ENCODE peak calls at places on chromosomes 12 and 14, in five cellular contexts. X, F, Y, L and O are unnamed samples.

GRCh38 chr14:85565862-85566296 is 35.9 kb downstream of the FLRT2 start:
- DNase-seq in L (no peak), F (no peak), Y (peak; percentile 55), X (no peak), O (peak; percentile 24)

GRCh38 chr14:63972323-63972932 is 119.6 kb downstream of the SYNE2 start:
- DNase-seq in F (no peak), Y (no peak), L (no peak), X (no peak), O (no peak)

GRCh38 chr14:103259801-103260628 is 74.0 kb upstream of the EIF5 start:
- DNase-seq in X (no peak), F (no peak), Y (no peak), L (peak; percentile 62), O (no peak)

GRCh38 chr14:101193845-101194355 is 290.4 kb upstream of the RTL1 start:
- DNase-seq in Y (no peak), F (no peak), X (no peak), L (no peak), O (no peak)

GRCh38 chr12:613996-614726 is 49.1 kb downstream of the NINJ2 start:
- DNase-seq in X (peak; percentile 67), L (no peak), F (no peak), Y (no peak), O (peak; percentile 10)

GRCh38 chr14:100221419-100222218 is 17.3 kb upstream of the YY1 start:
- DNase-seq in X (peak; percentile 82), Y (peak; percentile 25), F (peak; percentile 49), L (no peak), O (peak; percentile 55)

GRCh38 chr12:96208346-96208745 is 14.2 kb downstream of the ELK3 start:
- DNase-seq in X (no peak), L (no peak), Y (peak; percentile 83), F (no peak), O (peak; percentile 81)

GRCh38 chr12:121170581-121171260 is 38.0 kb downstream of the P2RX7 start:
- DNase-seq in L (no peak), F (no peak), X (no peak), Y (no peak), O (no peak)

GRCh38 chr14:54192610-54193009 is 204.2 kb upstream of the CDKN3 start:
- DNase-seq in F (no peak), Y (no peak), X (no peak), L (no peak), O (no peak)

GRCh38 chr12:111635524-111635923 is 36.4 kb upstream of the ATXN2 start:
- DNase-seq in F (no peak), L (no peak), Y (no peak), X (no peak), O (no peak)

GRCh38 chr12:95143784-95144205 is 70.4 kb upstream of the NR2C1 start:
- DNase-seq in Y (no peak), F (no peak), X (no peak), L (no peak), O (peak; percentile 8)

GRCh38 chr12:12992418-12993175 is 7.5 kb downstream of the HEBP1 start:
- DNase-seq in Y (peak; percentile 68), L (no peak), X (no peak), F (no peak), O (peak; percentile 68)

GRCh38 chr14:23321572-23322547 is 603 bp downstream of the PABPN1 start:
- DNase-seq in Y (peak; percentile 66), L (no peak), F (peak; percentile 38), X (peak; percentile 76), O (peak; percentile 58)

GRCh38 chr14:103444837-103445524 is 59.8 kb downstream of the MARK3 start:
- DNase-seq in F (no peak), L (no peak), X (no peak), Y (no peak), O (no peak)

GRCh38 chr14:105118646-105119409 is 49.7 kb downstream of the JAG2 start:
- DNase-seq in F (no peak), L (no peak), X (no peak), Y (no peak), O (no peak)

GRCh38 chr14:67331368-67332125 is 28.1 kb downstream of the ATP6V1D start:
- DNase-seq in L (no peak), F (no peak), Y (peak; percentile 27), X (no peak), O (peak; percentile 14)

GRCh38 chr14:65502676-65503124 is 90.2 kb downstream of the FUT8 start:
- DNase-seq in X (no peak), L (no peak), F (no peak), Y (peak; percentile 57), O (peak; percentile 23)

GRCh38 chr12:125403145-125403789 is 338.0 kb downstream of the AACS start:
- DNase-seq in L (no peak), Y (no peak), X (no peak), F (no peak), O (peak; percentile 12)

GRCh38 chr12:96193725-96194571 is at the start of gene ELK3:
- DNase-seq in F (no peak), L (no peak), Y (peak; percentile 48), X (peak; percentile 67), O (peak; percentile 74)

GRCh38 chr12:27179399-27180214 is 64.5 kb upstream of the STK38L start:
- DNase-seq in L (no peak), F (no peak), Y (peak; percentile 85), X (no peak), O (peak; percentile 81)

GRCh38 chr12:50112456-50113218 is 601 bp downstream of the COX14 start:
- DNase-seq in Y (peak; percentile 27), F (peak; percentile 24), X (no peak), L (no peak), O (peak; percentile 55)

GRCh38 chr12:80189241-80189640 is 89.9 kb downstream of the OTOGL start:
- DNase-seq in F (no peak), Y (peak; percentile 84), L (no peak), X (no peak), O (peak; percentile 51)

GRCh38 chr12:84508325-84508861 is 404.2 kb downstream of the SLC6A15 start:
- DNase-seq in X (no peak), L (no peak), F (no peak), Y (peak; percentile 80), O (peak; percentile 84)

GRCh38 chr12:124387510-124387855 is 92.6 kb downstream of the RFLNA start:
- DNase-seq in L (no peak), Y (no peak), X (no peak), F (no peak), O (no peak)

GRCh38 chr12:71691504-71692129 is 5.7 kb downstream of the TMEM19 start:
- DNase-seq in Y (no peak), X (no peak), F (no peak), L (no peak), O (no peak)

GRCh38 chr14:97456958-97457357 is 659.8 kb downstream of the VRK1 start:
- DNase-seq in F (peak; percentile 58), X (peak; percentile 65), L (no peak), Y (no peak), O (peak; percentile 14)

GRCh38 chr12:7439579-7440505 is 4.1 kb downstream of the CD163L1 start:
- DNase-seq in F (no peak), X (no peak), Y (no peak), L (no peak), O (peak; percentile 19)

GRCh38 chr12:80186727-80187217 is 87.4 kb downstream of the OTOGL start:
- DNase-seq in Y (peak; percentile 94), L (no peak), X (peak; percentile 66), F (peak; percentile 9), O (peak; percentile 87)

GRCh38 chr14:77979666-77980351 is 179.9 kb downstream of the ADCK1 start:
- DNase-seq in Y (no peak), X (no peak), L (no peak), F (no peak), O (peak; percentile 22)

GRCh38 chr12:109764123-109764522 is 50.5 kb downstream of the FAM222A start:
- DNase-seq in X (no peak), F (no peak), L (no peak), Y (no peak), O (no peak)

GRCh38 chr12:9333129-9333528 is 124.9 kb upstream of the PZP start:
- DNase-seq in F (no peak), L (no peak), Y (no peak), X (no peak), O (no peak)

GRCh38 chr14:36646664-36647416 is 14.8 kb upstream of the PAX9 start:
- DNase-seq in Y (no peak), X (no peak), F (no peak), L (no peak), O (peak; percentile 38)

GRCh38 chr12:94941440-94941862 is 62.0 kb downstream of the NDUFA12 start:
- DNase-seq in F (peak; percentile 10), L (peak; percentile 74), X (no peak), Y (peak; percentile 92), O (peak; percentile 85)

GRCh38 chr12:78916845-78917480 is 52.4 kb downstream of the SYT1 start:
- DNase-seq in X (no peak), F (no peak), Y (no peak), L (no peak), O (no peak)

GRCh38 chr14:51581017-51581881 is 70.5 kb upstream of the FRMD6 start:
- DNase-seq in F (no peak), L (no peak), X (no peak), Y (peak; percentile 87), O (peak; percentile 53)

GRCh38 chr12:3354586-3354985 is 136.4 kb upstream of the PRMT8 start:
- DNase-seq in F (no peak), X (no peak), Y (no peak), L (peak; percentile 48), O (no peak)

GRCh38 chr14:105850853-105851581 is 324.6 kb downstream of the TMEM121 start:
- DNase-seq in X (peak; percentile 52), Y (no peak), L (peak; percentile 58), F (no peak), O (no peak)